ENCODE peak calls at places on chromosome 21, in seven cellular contexts. L is posterior cingulate gyrus, U is ovary, T is type B pancreatic cell, Y is GM23338, V is stomach, S is AG20443. A is an unnamed sample.

GRCh38 chr21:44702111-44702972 is 5.4 kb downstream of the KRTAP10-12 start:
- DNase-seq in L (no peak), T (no peak), V (no peak), S (no peak), U (no peak), Y (no peak), A (no peak)

GRCh38 chr21:36113647-36114428 is 21.0 kb upstream of the CBR3 start:
- DNase-seq in S (no peak), U (no peak), V (peak; percentile 85), L (no peak), Y (no peak), T (no peak), A (no peak)

GRCh38 chr21:45386728-45387371 is 18.1 kb upstream of the COL18A1 start:
- DNase-seq in S (peak; percentile 85), L (peak; percentile 71), T (no peak), U (peak; percentile 86), V (no peak), Y (no peak), A (no peak)

GRCh38 chr21:39105341-39105765 is 77.9 kb downstream of the PSMG1 start:
- DNase-seq in V (no peak), S (no peak), T (peak; percentile 15), Y (no peak), U (no peak), L (no peak), A (no peak)

GRCh38 chr21:45821315-45822001 is 160.1 kb upstream of the COL6A1 start:
- DNase-seq in T (no peak), V (no peak), Y (no peak), S (no peak), L (no peak), U (no peak), A (no peak)

GRCh38 chr21:41835711-41836154 is 43.4 kb downstream of the PRDM15 start:
- DNase-seq in U (peak; percentile 44), Y (no peak), T (no peak), V (no peak), S (no peak), L (no peak), A (no peak)

GRCh38 chr21:40689816-40690215 is 157.1 kb downstream of the DSCAM start:
- DNase-seq in U (no peak), Y (no peak), V (no peak), S (no peak), T (no peak), L (no peak), A (no peak)

GRCh38 chr21:42423197-42423675 is 19.5 kb downstream of the UBASH3A start:
- DNase-seq in Y (no peak), L (no peak), S (no peak), U (no peak), V (no peak), T (no peak), A (no peak)

GRCh38 chr21:44012474-44013379 is 618 bp downstream of the TRAPPC10 start:
- DNase-seq in L (peak; percentile 88), U (peak; percentile 74), V (peak; percentile 55), S (peak; percentile 54), Y (peak; percentile 85), T (peak; percentile 76), A (no peak)

A was measured in NCI-H524 treated with DMSO at 0.1 percent for 48 hours.